ENCODE peak calls at places on chromosomes 2 and 18, in six cellular contexts. One of them, this sample, is unnamed.

GRCh38 chr2:191666733-191667132 is 11.2 kb upstream of the NABP1 start:
- DNase-seq in neuronal stem cell: no peak
- DNase-seq in IMR-90: peak; percentile 85
- DNase-seq in H1: no peak
- DNase-seq in mesendoderm: peak; percentile 82
- DNase-seq in trophoblast cell: peak; percentile 45
- DNase-seq in this sample: peak; percentile 51

GRCh38 chr2:22336414-22336813 is 1048.6 kb upstream of the KLHL29 start:
- DNase-seq in neuronal stem cell: no peak
- DNase-seq in IMR-90: no peak
- DNase-seq in H1: no peak
- DNase-seq in mesendoderm: no peak
- DNase-seq in trophoblast cell: no peak
- DNase-seq in this sample: no peak

GRCh38 chr2:160338891-160339290 is 138.8 kb upstream of the ITGB6 start:
- DNase-seq in neuronal stem cell: no peak
- DNase-seq in IMR-90: peak; percentile 53
- DNase-seq in H1: no peak
- DNase-seq in mesendoderm: peak; percentile 33
- DNase-seq in trophoblast cell: no peak
- DNase-seq in this sample: peak; percentile 43

GRCh38 chr2:263774-264492 is at the start of gene SH3YL1:
- DNase-seq in neuronal stem cell: no peak
- DNase-seq in IMR-90: no peak
- DNase-seq in H1: no peak
- DNase-seq in mesendoderm: peak; percentile 53
- DNase-seq in trophoblast cell: peak; percentile 81
- DNase-seq in this sample: no peak

GRCh38 chr2:133362061-133362476 is 206.2 kb downstream of the NCKAP5 start:
- DNase-seq in neuronal stem cell: no peak
- DNase-seq in IMR-90: peak; percentile 85
- DNase-seq in H1: no peak
- DNase-seq in mesendoderm: peak; percentile 46
- DNase-seq in trophoblast cell: no peak
- DNase-seq in this sample: peak; percentile 30

GRCh38 chr2:234026111-234026510 is 24.4 kb upstream of the SPP2 start:
- DNase-seq in neuronal stem cell: no peak
- DNase-seq in IMR-90: peak; percentile 13
- DNase-seq in H1: no peak
- DNase-seq in mesendoderm: no peak
- DNase-seq in trophoblast cell: no peak
- DNase-seq in this sample: no peak

GRCh38 chr2:154350911-154351310 is 347.6 kb upstream of the KCNJ3 start:
- DNase-seq in neuronal stem cell: no peak
- DNase-seq in IMR-90: no peak
- DNase-seq in H1: no peak
- DNase-seq in mesendoderm: peak; percentile 12
- DNase-seq in trophoblast cell: no peak
- DNase-seq in this sample: no peak

GRCh38 chr18:29164993-29165599 is 988.2 kb upstream of the CDH2 start:
- DNase-seq in neuronal stem cell: no peak
- DNase-seq in IMR-90: peak; percentile 90
- DNase-seq in H1: no peak
- DNase-seq in mesendoderm: peak; percentile 80
- DNase-seq in trophoblast cell: peak; percentile 79
- DNase-seq in this sample: peak; percentile 82

GRCh38 chr18:62634991-62635630 is 80.2 kb upstream of the PHLPP1 start:
- DNase-seq in neuronal stem cell: no peak
- DNase-seq in IMR-90: no peak
- DNase-seq in H1: no peak
- DNase-seq in mesendoderm: peak; percentile 87
- DNase-seq in trophoblast cell: peak; percentile 88
- DNase-seq in this sample: no peak

GRCh38 chr2:96549967-96550786 is 13.6 kb downstream of the ARID5A start:
- DNase-seq in neuronal stem cell: peak; percentile 26
- DNase-seq in IMR-90: no peak
- DNase-seq in H1: peak; percentile 96
- DNase-seq in mesendoderm: peak; percentile 86
- DNase-seq in trophoblast cell: peak; percentile 77
- DNase-seq in this sample: no peak

GRCh38 chr2:88834866-88835265 is 143.4 kb downstream of the RPIA start:
- DNase-seq in neuronal stem cell: no peak
- DNase-seq in IMR-90: no peak
- DNase-seq in H1: no peak
- DNase-seq in mesendoderm: no peak
- DNase-seq in trophoblast cell: no peak
- DNase-seq in this sample: no peak

GRCh38 chr2:164976301-164976700 is 21.0 kb upstream of the SLC38A11 start:
- DNase-seq in neuronal stem cell: no peak
- DNase-seq in IMR-90: no peak
- DNase-seq in H1: no peak
- DNase-seq in mesendoderm: no peak
- DNase-seq in trophoblast cell: peak; percentile 47
- DNase-seq in this sample: no peak

GRCh38 chr2:128691526-128691925 is 372.9 kb upstream of the HS6ST1 start:
- DNase-seq in neuronal stem cell: no peak
- DNase-seq in IMR-90: no peak
- DNase-seq in H1: no peak
- DNase-seq in mesendoderm: no peak
- DNase-seq in trophoblast cell: no peak
- DNase-seq in this sample: no peak

GRCh38 chr2:19860022-19860421 is 41.8 kb downstream of the TTC32 start:
- DNase-seq in neuronal stem cell: no peak
- DNase-seq in IMR-90: peak; percentile 85
- DNase-seq in H1: no peak
- DNase-seq in mesendoderm: no peak
- DNase-seq in trophoblast cell: no peak
- DNase-seq in this sample: no peak

GRCh38 chr2:205914736-205915510 is 171.1 kb downstream of the INO80D start:
- DNase-seq in neuronal stem cell: no peak
- DNase-seq in IMR-90: peak; percentile 5
- DNase-seq in H1: no peak
- DNase-seq in mesendoderm: no peak
- DNase-seq in trophoblast cell: no peak
- DNase-seq in this sample: no peak

GRCh38 chr18:5704847-5705246 is 161.1 kb upstream of the EPB41L3 start:
- DNase-seq in neuronal stem cell: no peak
- DNase-seq in IMR-90: no peak
- DNase-seq in H1: no peak
- DNase-seq in mesendoderm: no peak
- DNase-seq in trophoblast cell: no peak
- DNase-seq in this sample: no peak

GRCh38 chr2:168545439-168546082 is 89.5 kb downstream of the CERS6 start:
- DNase-seq in neuronal stem cell: peak; percentile 12
- DNase-seq in IMR-90: peak; percentile 88
- DNase-seq in H1: no peak
- DNase-seq in mesendoderm: peak; percentile 89
- DNase-seq in trophoblast cell: peak; percentile 78
- DNase-seq in this sample: peak; percentile 88

GRCh38 chr2:59389240-59389639 is 1148.1 kb upstream of the FANCL start:
- DNase-seq in neuronal stem cell: no peak
- DNase-seq in IMR-90: no peak
- DNase-seq in H1: no peak
- DNase-seq in mesendoderm: no peak
- DNase-seq in trophoblast cell: peak; percentile 99
- DNase-seq in this sample: peak; percentile 59

GRCh38 chr2:43333656-43334144 is 107.3 kb upstream of the ZFP36L2 start:
- DNase-seq in neuronal stem cell: no peak
- DNase-seq in IMR-90: peak; percentile 66
- DNase-seq in H1: no peak
- DNase-seq in mesendoderm: no peak
- DNase-seq in trophoblast cell: peak; percentile 20
- DNase-seq in this sample: peak; percentile 57

GRCh38 chr2:43331428-43331827 is 105.0 kb upstream of the ZFP36L2 start:
- DNase-seq in neuronal stem cell: no peak
- DNase-seq in IMR-90: peak; percentile 62
- DNase-seq in H1: no peak
- DNase-seq in mesendoderm: no peak
- DNase-seq in trophoblast cell: no peak
- DNase-seq in this sample: no peak

GRCh38 chr2:43333096-43333655 is 106.8 kb upstream of the ZFP36L2 start:
- DNase-seq in neuronal stem cell: no peak
- DNase-seq in IMR-90: no peak
- DNase-seq in H1: no peak
- DNase-seq in mesendoderm: no peak
- DNase-seq in trophoblast cell: no peak
- DNase-seq in this sample: no peak

GRCh38 chr2:43329637-43330036 is 103.2 kb upstream of the ZFP36L2 start:
- DNase-seq in neuronal stem cell: no peak
- DNase-seq in IMR-90: no peak
- DNase-seq in H1: no peak
- DNase-seq in mesendoderm: peak; percentile 35
- DNase-seq in trophoblast cell: peak; percentile 64
- DNase-seq in this sample: no peak

DNA sequence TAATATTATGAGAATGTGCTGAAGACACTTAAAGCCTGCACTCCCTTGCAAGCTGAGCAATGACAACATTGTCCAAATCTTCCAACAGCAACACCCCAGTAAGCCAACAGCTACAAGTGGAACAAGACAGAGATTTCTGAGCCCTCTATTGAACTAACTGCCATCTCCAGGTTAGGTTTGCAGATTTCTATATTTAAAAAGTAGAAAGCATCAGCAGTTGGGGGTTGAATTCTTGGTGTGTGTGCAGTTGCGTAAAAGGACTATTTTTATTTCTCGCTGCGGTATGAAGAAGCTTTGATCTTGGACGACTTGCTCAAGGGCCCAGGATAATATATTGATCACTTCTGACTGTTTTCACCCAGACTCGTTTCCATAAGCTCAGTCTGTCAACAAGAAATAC is 106.2 kb upstream of the ZFP36L2 start:
- DNase-seq in neuronal stem cell: no peak
- DNase-seq in IMR-90: no peak
- DNase-seq in H1: no peak
- DNase-seq in mesendoderm: no peak
- DNase-seq in trophoblast cell: no peak
- DNase-seq in this sample: no peak
- H2BK120ac ChIP-seq in neuronal stem cell: no peak overlapping the region
- H2BK120ac ChIP-seq in IMR-90: peak overlapping the region; percentile 9
- H2BK120ac ChIP-seq in H1: no peak overlapping the region
- H2BK120ac ChIP-seq in mesendoderm: no peak overlapping the region
- H2BK120ac ChIP-seq in trophoblast cell: no peak overlapping the region
- H2BK120ac ChIP-seq in this sample: no peak overlapping the region

GRCh38 chr2:97671526-97671925 is 2.0 kb downstream of the C2orf92 start:
- DNase-seq in neuronal stem cell: no peak
- DNase-seq in IMR-90: no peak
- DNase-seq in H1: no peak
- DNase-seq in mesendoderm: no peak
- DNase-seq in trophoblast cell: no peak
- DNase-seq in this sample: no peak

GRCh38 chr2:97675714-97676113 is 6.2 kb downstream of the C2orf92 start:
- DNase-seq in neuronal stem cell: no peak
- DNase-seq in IMR-90: no peak
- DNase-seq in H1: no peak
- DNase-seq in mesendoderm: peak; percentile 82
- DNase-seq in trophoblast cell: no peak
- DNase-seq in this sample: no peak

GRCh38 chr2:97673915-97674283 is 4.4 kb downstream of the C2orf92 start:
- DNase-seq in neuronal stem cell: no peak
- DNase-seq in IMR-90: no peak
- DNase-seq in H1: no peak
- DNase-seq in mesendoderm: no peak
- DNase-seq in trophoblast cell: peak; percentile 44
- DNase-seq in this sample: no peak

GRCh38 chr2:97674396-97674795 is 4.9 kb downstream of the C2orf92 start:
- DNase-seq in neuronal stem cell: no peak
- DNase-seq in IMR-90: no peak
- DNase-seq in H1: no peak
- DNase-seq in mesendoderm: no peak
- DNase-seq in trophoblast cell: peak; percentile 32
- DNase-seq in this sample: no peak

DNA sequence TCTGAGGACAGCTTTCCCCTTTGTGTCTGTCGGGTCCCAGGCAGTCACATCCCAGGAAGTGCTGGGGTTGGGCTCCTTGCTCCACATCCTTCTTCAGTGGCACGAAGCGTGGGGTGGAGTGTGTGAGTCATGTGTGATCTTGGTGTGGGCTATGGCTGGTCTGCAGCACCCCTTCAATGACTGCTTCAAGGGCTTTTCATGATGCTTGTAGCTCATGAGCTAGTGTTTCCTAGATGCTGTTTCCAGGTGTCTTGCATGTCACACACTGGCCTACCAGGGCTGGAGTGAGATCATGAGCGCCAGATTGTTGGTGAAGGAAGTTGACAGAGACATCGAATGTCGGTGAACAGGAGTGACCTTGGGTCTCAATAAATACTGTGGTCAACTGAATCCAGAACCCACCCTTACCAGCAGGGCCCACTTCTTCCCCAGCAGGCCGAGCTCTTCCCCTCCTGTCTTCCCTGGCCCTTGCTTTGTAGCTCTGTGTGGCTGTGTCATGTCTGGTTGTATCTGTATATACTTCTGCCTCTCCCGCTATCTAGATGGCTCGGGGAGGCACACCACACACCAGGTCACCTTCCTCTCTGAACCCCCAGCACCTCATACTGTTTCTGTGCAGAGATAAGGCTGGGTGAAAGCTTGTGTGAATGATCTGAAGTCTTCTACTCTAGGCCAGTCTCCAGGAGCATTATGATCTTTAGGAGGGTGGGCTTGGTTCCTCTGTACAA is 3.8 kb downstream of the C2orf92 start:
- DNase-seq in neuronal stem cell: no peak
- DNase-seq in IMR-90: peak; percentile 17
- DNase-seq in H1: no peak
- DNase-seq in mesendoderm: no peak
- DNase-seq in trophoblast cell: no peak
- DNase-seq in this sample: no peak
- H4K8ac ChIP-seq in neuronal stem cell: no peak overlapping the region
- H4K8ac ChIP-seq in IMR-90: no peak overlapping the region
- H4K8ac ChIP-seq in H1: no peak overlapping the region
- H4K8ac ChIP-seq in mesendoderm: no peak overlapping the region
- H4K8ac ChIP-seq in trophoblast cell: no peak overlapping the region
- H4K8ac ChIP-seq in this sample: no peak overlapping the region

DNA sequence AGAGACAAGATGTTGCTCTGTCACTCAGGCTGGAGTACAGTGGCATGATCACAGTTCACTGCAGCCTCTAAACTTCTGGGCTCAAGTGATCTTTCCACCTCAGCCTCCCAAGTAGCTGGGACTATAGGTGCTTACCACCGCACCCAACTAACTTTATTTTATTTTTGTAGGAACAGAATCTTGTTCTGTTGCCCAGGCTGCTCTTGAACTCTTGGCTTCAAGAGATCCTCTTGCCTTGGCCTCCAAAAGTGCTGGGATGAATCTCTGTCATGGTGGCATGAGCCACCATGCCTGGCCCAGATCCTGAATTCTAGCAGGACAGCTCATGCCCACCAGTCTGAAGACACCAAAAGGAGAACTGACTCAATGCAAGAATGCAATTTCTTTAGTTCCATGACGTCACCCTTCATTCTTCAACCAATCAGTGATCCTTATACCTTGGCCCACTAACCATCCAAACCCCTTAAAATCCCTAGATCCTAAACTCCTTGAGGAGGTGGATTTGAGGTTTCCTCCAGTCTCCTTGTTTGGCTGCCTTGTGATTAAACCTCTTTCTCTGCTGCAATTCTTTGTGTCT is 25.6 kb upstream of the CXXC1 start:
- DNase-seq in neuronal stem cell: no peak
- DNase-seq in IMR-90: no peak
- DNase-seq in H1: no peak
- DNase-seq in mesendoderm: no peak
- DNase-seq in trophoblast cell: peak; percentile 29
- DNase-seq in this sample: no peak
- H3K4me3 ChIP-seq in neuronal stem cell: no peak overlapping the region
- H3K4me3 ChIP-seq in IMR-90: no peak overlapping the region
- H3K4me3 ChIP-seq in H1: no peak overlapping the region
- H3K4me3 ChIP-seq in mesendoderm: no peak overlapping the region
- H3K4me3 ChIP-seq in trophoblast cell: no peak overlapping the region
- H3K4me3 ChIP-seq in this sample: no peak overlapping the region

GRCh38 chr2:201182650-201183372 is at the start of gene CASP10:
- DNase-seq in neuronal stem cell: no peak
- DNase-seq in IMR-90: peak; percentile 55
- DNase-seq in H1: no peak
- DNase-seq in mesendoderm: peak; percentile 95
- DNase-seq in trophoblast cell: peak; percentile 67
- DNase-seq in this sample: peak; percentile 52
- H2BK120ac ChIP-seq in neuronal stem cell: no peak within 1 kb of the TSS
- H2BK120ac ChIP-seq in IMR-90: no peak within 1 kb of the TSS
- H2BK120ac ChIP-seq in H1: no peak within 1 kb of the TSS
- H2BK120ac ChIP-seq in mesendoderm: no peak within 1 kb of the TSS
- H2BK120ac ChIP-seq in trophoblast cell: no peak within 1 kb of the TSS
- H2BK120ac ChIP-seq in this sample: no peak within 1 kb of the TSS

This sample was measured in mesenchymal stem cell.